ENCODE peak calls at places on chromosomes 2 and 18, in four cellular contexts. O, D, G and V are unnamed samples. For H3K4me1, the result is how much of the 10 kb centered on the place peaks cover.

GRCh38 chr2:58428286-58428552 is 187.1 kb upstream of the FANCL start:
- DNase-seq in O (no peak), G (no peak), D (no peak), V (peak)

GRCh38 chr18:48902023-48902855 is 48.5 kb downstream of the SMAD7 start:
- DNase-seq in G (peak), D (peak), O (peak), V (peak)

GRCh38 chr18:50747849-50748242 is 72.0 kb downstream of the MRO start:
- DNase-seq in O (no peak), G (no peak), D (no peak), V (no peak)

GRCh38 chr18:76494181-76494540 is 881 bp downstream of the ZNF516 start:
- DNase-seq in O (peak), D (peak), G (no peak), V (peak)

GRCh38 chr2:149387411-149387810 is 57.0 kb downstream of the LYPD6 start:
- DNase-seq in G (no peak), O (no peak), D (no peak), V (no peak)

GRCh38 chr18:32779010-32779409 is 6.2 kb upstream of the KLHL14 start:
- DNase-seq in D (no peak), G (no peak), O (no peak), V (no peak)

GRCh38 chr2:133710613-133711012 is 142.3 kb upstream of the NCKAP5 start:
- DNase-seq in G (no peak), D (no peak), O (no peak), V (no peak)

GRCh38 chr2:21404827-21405625 is 281.3 kb downstream of the TDRD15 start:
- DNase-seq in D (no peak), O (no peak), G (peak), V (no peak)

GRCh38 chr18:50194623-50195532 is at the start of gene MYO5B:
- DNase-seq in O (no peak), D (peak), G (peak), V (peak)

GRCh38 chr2:30503007-30503691 is 56.1 kb downstream of the LCLAT1 start:
- DNase-seq in O (no peak), G (no peak), D (no peak), V (no peak)

GRCh38 chr2:240614391-240614790 is 10.9 kb upstream of the GPR35 start:
- DNase-seq in G (no peak), O (peak), D (no peak), V (no peak)

GRCh38 chr2:80070587-80070986 is 234.0 kb downstream of the LRRTM1 start:
- DNase-seq in D (no peak), O (no peak), G (no peak), V (no peak)

GRCh38 chr2:7881456-7881855 is 800.4 kb upstream of the ID2 start:
- DNase-seq in O (no peak), G (no peak), D (no peak), V (no peak)

GRCh38 chr2:186129767-186130581 is 356.1 kb upstream of the ZC3H15 start:
- DNase-seq in G (no peak), D (no peak), O (no peak), V (no peak)

GRCh38 chr2:238973038-238973772 is 125.3 kb downstream of the TWIST2 start:
- DNase-seq in D (no peak), G (no peak), O (no peak), V (no peak)
- H3K4me3 ChIP-seq in D (no peak), G (no peak), O (no peak), V (no peak)

GRCh38 chr2:39018633-39019032 is 102.2 kb downstream of the SOS1 start:
- DNase-seq in O (no peak), G (no peak), D (no peak), V (no peak)
- H3K4me1 ChIP-seq in O (under half), G (under half), D (under half), V (under half)

GRCh38 chr2:27494284-27494943 is 586 bp downstream of the FNDC4 start:
- DNase-seq in G (peak), O (no peak), D (peak), V (peak)
- TF ChIP-seq POLR2A in G (no peak), O (no peak), D (no peak), V (no peak)

DNA sequence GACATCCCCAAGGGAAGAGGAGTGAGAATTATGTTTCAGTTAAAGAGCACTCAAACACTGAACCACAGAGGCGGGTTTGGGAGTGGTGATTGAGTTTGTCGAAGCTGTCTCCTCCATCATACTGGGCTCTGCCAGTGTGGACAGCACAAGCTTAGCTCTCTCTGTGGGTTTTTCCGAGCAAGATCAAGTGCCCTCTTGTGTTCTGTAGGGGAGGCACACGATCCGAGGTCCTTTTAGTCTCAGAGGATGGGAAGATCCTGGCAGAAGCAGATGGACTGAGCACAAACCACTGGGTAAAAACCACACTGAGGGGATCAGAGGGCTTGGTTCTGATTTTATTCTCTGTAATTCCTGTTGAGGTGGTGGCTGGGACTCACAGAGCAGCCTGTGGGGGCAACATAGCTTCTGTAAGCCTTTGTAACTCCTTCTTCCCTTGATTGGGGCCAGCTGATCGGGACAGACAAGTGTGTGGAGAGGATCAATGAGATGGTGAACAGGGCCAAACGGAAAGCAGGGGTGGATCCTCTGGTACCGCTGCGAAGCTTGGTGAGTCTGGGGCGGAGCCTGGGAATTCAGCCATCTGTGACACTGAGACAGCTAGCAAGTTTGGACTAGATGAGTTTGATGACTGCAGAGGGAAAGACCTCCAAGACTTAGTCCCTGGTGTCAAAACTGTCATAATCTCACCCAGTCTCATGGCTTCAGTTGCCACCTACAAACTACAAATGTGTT is 2.0 kb downstream of the NAGK start:
- DNase-seq in G (peak), O (no peak), D (no peak), V (no peak)
- H3K4me3 ChIP-seq in G (no peak), O (no peak), D (no peak), V (no peak)

GRCh38 chr2:46763861-46764260 is 151.7 kb downstream of the MCFD2 start:
- DNase-seq in D (no peak), O (no peak), G (no peak), V (no peak)
- H3K4me1 ChIP-seq in D (under half), O (under half), G (under half), V (under half)